ENCODE peak calls at places on chromosomes 2 and 18, in seven cellular contexts. L is fibroblast of mammary gland, O is endothelial cell, X is tibial nerve, E is nephron progenitor cell, Y is WTC11, S is psoas muscle. N is an unnamed sample.

GRCh38 chr2:241804326-241805276 is 4.4 kb upstream of the NEU4 start:
- DNase-seq in E (peak; percentile 34), X (peak; percentile 12), O (peak; percentile 21), S (peak; percentile 14), Y (no peak), L (no peak), N (peak; percentile 55)

GRCh38 chr2:121579326-121579725 is 48.6 kb downstream of the RNU4ATAC start:
- DNase-seq in E (no peak), O (no peak), X (no peak), L (no peak), Y (no peak), S (no peak), N (no peak)

GRCh38 chr2:128028668-128029054 is 802 bp upstream of the SAP130 start:
- DNase-seq in S (no peak), L (peak; percentile 0), X (no peak), E (no peak), O (no peak), Y (no peak), N (no peak)

GRCh38 chr2:44897406-44897805 is 44.1 kb upstream of the SIX3 start:
- DNase-seq in Y (no peak), E (no peak), X (no peak), S (no peak), L (no peak), O (no peak), N (no peak)

GRCh38 chr2:229980440-229981184 is 58.3 kb downstream of the FBXO36 start:
- DNase-seq in X (no peak), S (peak; percentile 41), L (peak; percentile 75), O (peak; percentile 6), E (no peak), Y (peak; percentile 13), N (peak; percentile 42)

GRCh38 chr18:57805117-57805516 is 2.0 kb upstream of the ATP8B1 start:
- DNase-seq in Y (no peak), E (no peak), X (no peak), O (no peak), L (no peak), S (no peak), N (no peak)

GRCh38 chr2:133286326-133286922 is 281.8 kb downstream of the NCKAP5 start:
- DNase-seq in E (no peak), X (no peak), S (no peak), O (no peak), L (no peak), Y (no peak), N (no peak)

GRCh38 chr18:47321815-47322214 is 70.4 kb upstream of the SKOR2 start:
- DNase-seq in L (no peak), E (no peak), X (no peak), Y (no peak), S (no peak), O (no peak), N (no peak)

GRCh38 chr18:59231877-59232276 is 11.9 kb downstream of the GRP start:
- DNase-seq in X (no peak), Y (no peak), E (no peak), L (no peak), S (no peak), O (no peak), N (no peak)

GRCh38 chr2:25234756-25235155 is 66.4 kb upstream of the POMC start:
- DNase-seq in L (no peak), S (no peak), O (no peak), Y (no peak), X (no peak), E (no peak), N (no peak)

GRCh38 chr18:48066225-48066652 is 135.8 kb upstream of the SMAD2 start:
- DNase-seq in O (no peak), S (no peak), L (no peak), Y (no peak), E (no peak), X (no peak), N (no peak)

GRCh38 chr2:42928692-42929576 is 136.6 kb upstream of the HAAO start:
- DNase-seq in Y (peak; percentile 73), S (no peak), X (no peak), E (peak; percentile 57), O (peak; percentile 39), L (peak; percentile 59), N (no peak)
- TF ChIP-seq CTCF in Y (peak; percentile 63), S (no peak), X (peak; percentile 24), E (peak; percentile 54), O (peak; percentile 78), L (peak; percentile 69), N (no peak)

GRCh38 chr18:79062806-79063205 is 6.4 kb upstream of the ATP9B start:
- DNase-seq in E (no peak), X (no peak), Y (no peak), S (no peak), L (no peak), O (no peak), N (no peak)
- TF ChIP-seq CTCF in E (no peak), X (no peak), Y (no peak), S (no peak), L (no peak), O (no peak), N (no peak)

GRCh38 chr18:11310476-11311086 is 161.2 kb upstream of the PIEZO2 start:
- DNase-seq in X (no peak), E (peak; percentile 75), L (peak; percentile 57), O (peak; percentile 76), S (peak; percentile 39), Y (peak; percentile 80), N (peak; percentile 46)
- TF ChIP-seq CTCF in X (peak; percentile 32), E (peak; percentile 81), L (peak; percentile 82), O (peak; percentile 70), S (peak; percentile 84), Y (peak; percentile 74), N (peak; percentile 75)

GRCh38 chr2:88187927-88188326 is 17.8 kb downstream of the THNSL2 start:
- DNase-seq in O (no peak), L (no peak), X (no peak), E (no peak), Y (peak; percentile 57), S (no peak), N (no peak)
- TF ChIP-seq CTCF in O (peak; percentile 39), L (peak; percentile 6), X (no peak), E (peak; percentile 44), Y (peak; percentile 49), S (no peak), N (no peak)

DNA sequence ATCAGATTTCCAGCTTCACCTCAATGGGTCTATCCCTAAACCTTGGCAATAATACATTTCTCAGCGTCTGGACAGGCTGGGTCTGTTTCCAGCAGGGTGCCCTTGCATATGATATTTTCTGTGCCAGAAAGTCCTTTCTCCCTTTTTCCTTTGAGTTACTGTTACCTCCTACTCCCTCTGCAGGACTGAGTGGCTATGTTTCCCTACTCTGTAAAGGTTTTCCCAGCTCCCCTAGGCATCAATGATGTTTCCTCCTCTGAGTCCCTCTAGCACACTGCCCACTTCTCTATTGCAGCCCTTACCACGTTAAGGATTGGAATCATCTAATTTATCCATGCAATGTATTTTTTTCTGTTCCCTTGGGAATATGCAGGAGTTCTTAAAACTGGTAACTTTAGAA is 118.3 kb upstream of the REV1 start:
- DNase-seq in L (no peak), X (no peak), O (no peak), Y (no peak), S (no peak), E (no peak), N (no peak)
- TF ChIP-seq CTCF in L (peak; percentile 9), X (no peak), O (no peak), Y (no peak), S (no peak), E (no peak), N (no peak)

GRCh38 chr2:171707752-171708151 is 20.5 kb downstream of the DYNC1I2 start:
- DNase-seq in L (no peak), S (no peak), X (no peak), E (no peak), O (no peak), Y (no peak), N (no peak)

GRCh38 chr2:171702781-171703556 is 15.7 kb downstream of the DYNC1I2 start:
- DNase-seq in E (no peak), X (no peak), Y (no peak), L (peak; percentile 71), O (no peak), S (no peak), N (no peak)

GRCh38 chr2:171709011-171709685 is 21.9 kb downstream of the DYNC1I2 start:
- DNase-seq in X (no peak), S (no peak), O (no peak), L (no peak), E (no peak), Y (no peak), N (no peak)

GRCh38 chr2:171706152-171706803 is 19.0 kb downstream of the DYNC1I2 start:
- DNase-seq in S (no peak), X (no peak), E (no peak), O (no peak), Y (no peak), L (peak; percentile 41), N (no peak)

GRCh38 chr2:171703574-171704347 is 16.5 kb downstream of the DYNC1I2 start:
- DNase-seq in E (no peak), O (no peak), S (no peak), X (no peak), Y (no peak), L (peak; percentile 56), N (peak; percentile 47)
- TF ChIP-seq CTCF in E (peak; percentile 55), O (peak; percentile 53), S (peak; percentile 38), X (no peak), Y (peak; percentile 28), L (peak; percentile 63), N (peak; percentile 37)

GRCh38 chr2:122748552-122749011 is 993.1 kb downstream of the TSN start:
- DNase-seq in X (no peak), Y (peak; percentile 15), L (peak; percentile 23), S (no peak), O (no peak), E (no peak), N (no peak)
- TF ChIP-seq CTCF in X (no peak), Y (no peak), L (no peak), S (no peak), O (no peak), E (no peak), N (no peak)

GRCh38 chr2:192546566-192546965 is 351.8 kb upstream of the TMEFF2 start:
- DNase-seq in S (no peak), L (peak; percentile 2), Y (no peak), O (no peak), X (no peak), E (no peak), N (no peak)

DNA sequence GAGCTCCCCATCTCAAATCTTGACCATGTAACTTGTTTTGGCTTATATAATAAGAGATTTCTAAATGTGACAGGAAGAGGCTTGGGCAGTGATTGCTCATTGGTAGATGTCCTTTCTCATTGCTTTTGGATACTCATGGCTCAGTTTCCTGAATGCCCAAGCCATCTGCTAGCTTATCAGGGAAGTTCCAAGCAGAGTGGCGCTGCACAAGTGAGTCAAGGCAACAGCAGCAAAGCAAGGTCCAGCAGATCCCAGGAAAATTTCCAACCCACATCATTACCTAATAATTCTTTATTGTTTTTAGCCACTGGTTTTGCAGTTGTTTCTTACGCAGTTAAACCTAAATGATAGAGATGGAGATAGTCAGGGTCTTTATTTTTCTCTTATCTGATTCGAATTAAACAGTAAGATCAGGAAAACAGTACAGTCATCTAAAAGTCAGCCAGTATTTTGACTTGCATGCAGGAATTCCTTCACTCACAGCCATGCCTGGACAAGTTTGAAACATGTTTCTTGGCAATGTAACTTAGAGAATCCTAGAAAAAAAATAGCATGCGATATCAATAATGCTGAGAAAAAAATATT is 349.7 kb upstream of the TMEFF2 start:
- DNase-seq in Y (no peak), O (no peak), S (no peak), L (peak; percentile 1), X (no peak), E (no peak), N (no peak)
- TF ChIP-seq CTCF in Y (no peak), O (no peak), S (no peak), L (no peak), X (no peak), E (no peak), N (no peak)

N was measured in GM10248.